ENCODE peak calls at places on chromosomes 3 and 15, in ten cellular contexts. One of them, this sample, is unnamed.

GRCh38 chr3:151301787-151302186 is 14.8 kb downstream of the GPR87 start:
- DNase-seq in epithelial cell of prostate: peak
- DNase-seq in CD8-positive, alpha-beta memory T cell: no peak
- DNase-seq in iPS DF 6.9: no peak
- DNase-seq in suprapubic skin: no peak
- DNase-seq in body of pancreas: no peak
- DNase-seq in lower lobe of right lung: no peak
- DNase-seq in right atrium auricular region: no peak
- DNase-seq in heart right ventricle: no peak
- DNase-seq in GM23248: peak
- DNase-seq in this sample: peak

GRCh38 chr3:42057561-42058211 is 33.5 kb upstream of the TRAK1 start:
- DNase-seq in suprapubic skin: no peak
- DNase-seq in epithelial cell of prostate: no peak
- DNase-seq in right atrium auricular region: no peak
- DNase-seq in CD8-positive, alpha-beta memory T cell: no peak
- DNase-seq in GM23248: no peak
- DNase-seq in heart right ventricle: no peak
- DNase-seq in iPS DF 6.9: no peak
- DNase-seq in body of pancreas: no peak
- DNase-seq in lower lobe of right lung: no peak
- DNase-seq in this sample: no peak

GRCh38 chr3:110900583-110900982 is 171.0 kb upstream of the NECTIN3 start:
- DNase-seq in suprapubic skin: no peak
- DNase-seq in heart right ventricle: no peak
- DNase-seq in GM23248: peak
- DNase-seq in body of pancreas: no peak
- DNase-seq in lower lobe of right lung: no peak
- DNase-seq in right atrium auricular region: no peak
- DNase-seq in epithelial cell of prostate: no peak
- DNase-seq in iPS DF 6.9: no peak
- DNase-seq in CD8-positive, alpha-beta memory T cell: no peak
- DNase-seq in this sample: no peak

GRCh38 chr3:25542571-25543039 is 114.5 kb downstream of the RARB start:
- DNase-seq in right atrium auricular region: no peak
- DNase-seq in GM23248: no peak
- DNase-seq in body of pancreas: no peak
- DNase-seq in CD8-positive, alpha-beta memory T cell: no peak
- DNase-seq in suprapubic skin: no peak
- DNase-seq in lower lobe of right lung: no peak
- DNase-seq in heart right ventricle: no peak
- DNase-seq in epithelial cell of prostate: no peak
- DNase-seq in iPS DF 6.9: no peak
- DNase-seq in this sample: no peak

GRCh38 chr3:2096196-2096595 is 2.5 kb upstream of the CNTN4 start:
- DNase-seq in iPS DF 6.9: no peak
- DNase-seq in epithelial cell of prostate: no peak
- DNase-seq in GM23248: no peak
- DNase-seq in heart right ventricle: no peak
- DNase-seq in CD8-positive, alpha-beta memory T cell: no peak
- DNase-seq in body of pancreas: no peak
- DNase-seq in right atrium auricular region: no peak
- DNase-seq in suprapubic skin: no peak
- DNase-seq in lower lobe of right lung: no peak
- DNase-seq in this sample: no peak

GRCh38 chr3:38153221-38153620 is 12.1 kb upstream of the OXSR1 start:
- DNase-seq in iPS DF 6.9: no peak
- DNase-seq in body of pancreas: no peak
- DNase-seq in epithelial cell of prostate: no peak
- DNase-seq in lower lobe of right lung: no peak
- DNase-seq in CD8-positive, alpha-beta memory T cell: no peak
- DNase-seq in GM23248: no peak
- DNase-seq in right atrium auricular region: no peak
- DNase-seq in suprapubic skin: no peak
- DNase-seq in heart right ventricle: no peak
- DNase-seq in this sample: no peak

GRCh38 chr15:42087926-42088800 is 6.2 kb downstream of the PLA2G4D start:
- DNase-seq in suprapubic skin: no peak
- DNase-seq in right atrium auricular region: no peak
- DNase-seq in GM23248: no peak
- DNase-seq in lower lobe of right lung: no peak
- DNase-seq in iPS DF 6.9: no peak
- DNase-seq in heart right ventricle: no peak
- DNase-seq in epithelial cell of prostate: no peak
- DNase-seq in CD8-positive, alpha-beta memory T cell: no peak
- DNase-seq in body of pancreas: no peak
- DNase-seq in this sample: no peak

GRCh38 chr3:31448035-31448881 is 84.5 kb upstream of the STT3B start:
- DNase-seq in epithelial cell of prostate: no peak
- DNase-seq in CD8-positive, alpha-beta memory T cell: peak
- DNase-seq in iPS DF 6.9: peak
- DNase-seq in right atrium auricular region: no peak
- DNase-seq in heart right ventricle: no peak
- DNase-seq in GM23248: peak
- DNase-seq in lower lobe of right lung: peak
- DNase-seq in body of pancreas: peak
- DNase-seq in suprapubic skin: no peak
- DNase-seq in this sample: peak

GRCh38 chr3:63130625-63131024 is 147.5 kb upstream of the SYNPR start:
- DNase-seq in epithelial cell of prostate: no peak
- DNase-seq in CD8-positive, alpha-beta memory T cell: no peak
- DNase-seq in GM23248: no peak
- DNase-seq in lower lobe of right lung: no peak
- DNase-seq in heart right ventricle: no peak
- DNase-seq in iPS DF 6.9: no peak
- DNase-seq in right atrium auricular region: no peak
- DNase-seq in suprapubic skin: no peak
- DNase-seq in body of pancreas: no peak
- DNase-seq in this sample: no peak

GRCh38 chr3:63128380-63128779 is 149.7 kb upstream of the SYNPR start:
- DNase-seq in body of pancreas: no peak
- DNase-seq in epithelial cell of prostate: no peak
- DNase-seq in iPS DF 6.9: no peak
- DNase-seq in GM23248: no peak
- DNase-seq in heart right ventricle: no peak
- DNase-seq in lower lobe of right lung: no peak
- DNase-seq in suprapubic skin: no peak
- DNase-seq in CD8-positive, alpha-beta memory T cell: no peak
- DNase-seq in right atrium auricular region: no peak
- DNase-seq in this sample: no peak

GRCh38 chr3:63135362-63135761 is 142.7 kb upstream of the SYNPR start:
- DNase-seq in epithelial cell of prostate: no peak
- DNase-seq in body of pancreas: no peak
- DNase-seq in suprapubic skin: no peak
- DNase-seq in GM23248: peak
- DNase-seq in lower lobe of right lung: no peak
- DNase-seq in iPS DF 6.9: peak
- DNase-seq in right atrium auricular region: no peak
- DNase-seq in heart right ventricle: no peak
- DNase-seq in CD8-positive, alpha-beta memory T cell: no peak
- DNase-seq in this sample: no peak

DNA sequence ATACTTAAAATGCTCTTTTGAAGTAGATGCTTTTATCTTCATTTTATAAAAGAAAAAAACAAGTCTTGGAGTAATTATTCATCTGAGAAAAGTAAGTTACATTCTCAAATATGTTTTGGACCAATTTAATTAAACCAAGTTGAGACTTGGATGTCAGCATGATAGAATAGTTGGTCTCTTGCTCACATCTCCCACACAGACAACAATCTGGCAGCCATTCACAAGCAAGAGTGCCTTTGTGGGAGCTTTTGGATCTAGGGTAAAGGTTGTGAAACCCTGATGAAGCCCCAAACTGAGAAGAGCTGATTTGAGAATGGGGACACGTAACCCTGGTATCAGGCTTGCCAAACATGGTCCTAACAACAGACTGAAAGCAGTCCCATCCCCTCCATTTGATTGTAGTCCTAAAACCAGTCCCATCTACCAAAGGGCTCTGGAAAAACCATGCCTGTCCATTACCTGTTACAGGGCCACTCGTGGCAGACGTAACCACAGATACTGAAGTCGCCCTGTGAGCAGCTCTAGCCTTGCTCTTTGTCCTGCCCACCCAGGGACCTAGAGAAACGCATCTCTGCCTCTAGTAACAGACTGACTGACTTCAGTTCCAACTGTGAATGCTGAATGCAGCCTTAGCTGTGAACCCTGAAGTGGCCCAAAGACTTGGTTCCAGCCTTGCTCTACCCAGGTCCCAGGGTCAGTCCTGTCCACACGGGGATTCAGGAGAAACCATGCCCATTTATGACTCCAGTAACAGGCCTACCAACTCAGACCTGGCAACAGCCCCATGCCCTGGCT is 145.5 kb upstream of the SYNPR start:
- DNase-seq in CD8-positive, alpha-beta memory T cell: no peak
- DNase-seq in body of pancreas: no peak
- DNase-seq in GM23248: peak
- DNase-seq in epithelial cell of prostate: no peak
- DNase-seq in heart right ventricle: no peak
- DNase-seq in lower lobe of right lung: no peak
- DNase-seq in suprapubic skin: no peak
- DNase-seq in iPS DF 6.9: no peak
- DNase-seq in right atrium auricular region: no peak
- DNase-seq in this sample: no peak
- H3K27ac ChIP-seq in CD8-positive, alpha-beta memory T cell: no peak
- H3K27ac ChIP-seq in body of pancreas: no peak
- H3K27ac ChIP-seq in GM23248: no peak
- H3K27ac ChIP-seq in epithelial cell of prostate: no peak
- H3K27ac ChIP-seq in heart right ventricle: peak
- H3K27ac ChIP-seq in lower lobe of right lung: no peak
- H3K27ac ChIP-seq in suprapubic skin: no peak
- H3K27ac ChIP-seq in iPS DF 6.9: no peak
- H3K27ac ChIP-seq in right atrium auricular region: no peak
- H3K27ac ChIP-seq in this sample: no peak

GRCh38 chr3:78506581-78507195 is 1261.1 kb downstream of the ROBO1 start:
- DNase-seq in body of pancreas: no peak
- DNase-seq in lower lobe of right lung: no peak
- DNase-seq in epithelial cell of prostate: peak
- DNase-seq in CD8-positive, alpha-beta memory T cell: no peak
- DNase-seq in suprapubic skin: no peak
- DNase-seq in iPS DF 6.9: no peak
- DNase-seq in right atrium auricular region: no peak
- DNase-seq in heart right ventricle: no peak
- DNase-seq in GM23248: no peak
- DNase-seq in this sample: peak

GRCh38 chr3:78511840-78512239 is 1256.0 kb downstream of the ROBO1 start:
- DNase-seq in suprapubic skin: no peak
- DNase-seq in heart right ventricle: no peak
- DNase-seq in GM23248: no peak
- DNase-seq in right atrium auricular region: no peak
- DNase-seq in lower lobe of right lung: no peak
- DNase-seq in CD8-positive, alpha-beta memory T cell: no peak
- DNase-seq in epithelial cell of prostate: no peak
- DNase-seq in iPS DF 6.9: no peak
- DNase-seq in body of pancreas: no peak
- DNase-seq in this sample: no peak

GRCh38 chr3:78507196-78507984 is 1260.4 kb downstream of the ROBO1 start:
- DNase-seq in suprapubic skin: no peak
- DNase-seq in iPS DF 6.9: no peak
- DNase-seq in CD8-positive, alpha-beta memory T cell: no peak
- DNase-seq in GM23248: no peak
- DNase-seq in lower lobe of right lung: no peak
- DNase-seq in body of pancreas: no peak
- DNase-seq in heart right ventricle: no peak
- DNase-seq in epithelial cell of prostate: no peak
- DNase-seq in right atrium auricular region: no peak
- DNase-seq in this sample: peak

DNA sequence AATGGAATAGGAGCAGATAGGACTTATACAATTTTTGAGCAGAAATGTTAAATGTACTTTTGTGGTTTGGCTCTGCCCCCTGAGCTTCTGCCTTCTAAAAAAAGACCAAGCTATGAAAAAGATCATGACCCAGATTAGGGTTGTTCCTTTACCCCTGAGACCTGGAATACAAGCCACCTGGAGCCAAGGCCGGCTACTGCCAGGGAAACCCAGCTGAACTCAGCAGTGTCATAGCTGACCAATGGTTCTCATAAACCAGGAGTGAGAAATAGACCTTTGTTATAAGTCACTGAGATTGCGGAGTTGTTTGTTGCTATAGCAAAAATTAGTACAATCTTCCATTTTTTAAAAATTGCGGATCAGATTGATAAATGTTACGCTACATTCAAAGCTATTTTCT is 1261.8 kb downstream of the ROBO1 start:
- DNase-seq in GM23248: no peak
- DNase-seq in lower lobe of right lung: no peak
- DNase-seq in body of pancreas: no peak
- DNase-seq in epithelial cell of prostate: no peak
- DNase-seq in right atrium auricular region: no peak
- DNase-seq in suprapubic skin: no peak
- DNase-seq in iPS DF 6.9: no peak
- DNase-seq in CD8-positive, alpha-beta memory T cell: no peak
- DNase-seq in heart right ventricle: no peak
- DNase-seq in this sample: no peak
- H3K27ac ChIP-seq in GM23248: no peak
- H3K27ac ChIP-seq in lower lobe of right lung: no peak
- H3K27ac ChIP-seq in body of pancreas: no peak
- H3K27ac ChIP-seq in epithelial cell of prostate: no peak
- H3K27ac ChIP-seq in right atrium auricular region: no peak
- H3K27ac ChIP-seq in suprapubic skin: no peak
- H3K27ac ChIP-seq in iPS DF 6.9: no peak
- H3K27ac ChIP-seq in CD8-positive, alpha-beta memory T cell: no peak
- H3K27ac ChIP-seq in heart right ventricle: no peak
- H3K27ac ChIP-seq in this sample: no peak

GRCh38 chr3:125003369-125003853 is 52.4 kb downstream of the HEG1 start:
- DNase-seq in suprapubic skin: no peak
- DNase-seq in epithelial cell of prostate: no peak
- DNase-seq in heart right ventricle: peak
- DNase-seq in lower lobe of right lung: no peak
- DNase-seq in iPS DF 6.9: no peak
- DNase-seq in right atrium auricular region: peak
- DNase-seq in GM23248: peak
- DNase-seq in CD8-positive, alpha-beta memory T cell: no peak
- DNase-seq in body of pancreas: peak
- DNase-seq in this sample: no peak
- H3K27ac ChIP-seq in suprapubic skin: no peak
- H3K27ac ChIP-seq in epithelial cell of prostate: no peak
- H3K27ac ChIP-seq in heart right ventricle: peak
- H3K27ac ChIP-seq in lower lobe of right lung: no peak
- H3K27ac ChIP-seq in iPS DF 6.9: no peak
- H3K27ac ChIP-seq in right atrium auricular region: peak
- H3K27ac ChIP-seq in GM23248: peak
- H3K27ac ChIP-seq in CD8-positive, alpha-beta memory T cell: no peak
- H3K27ac ChIP-seq in body of pancreas: peak
- H3K27ac ChIP-seq in this sample: no peak

DNA sequence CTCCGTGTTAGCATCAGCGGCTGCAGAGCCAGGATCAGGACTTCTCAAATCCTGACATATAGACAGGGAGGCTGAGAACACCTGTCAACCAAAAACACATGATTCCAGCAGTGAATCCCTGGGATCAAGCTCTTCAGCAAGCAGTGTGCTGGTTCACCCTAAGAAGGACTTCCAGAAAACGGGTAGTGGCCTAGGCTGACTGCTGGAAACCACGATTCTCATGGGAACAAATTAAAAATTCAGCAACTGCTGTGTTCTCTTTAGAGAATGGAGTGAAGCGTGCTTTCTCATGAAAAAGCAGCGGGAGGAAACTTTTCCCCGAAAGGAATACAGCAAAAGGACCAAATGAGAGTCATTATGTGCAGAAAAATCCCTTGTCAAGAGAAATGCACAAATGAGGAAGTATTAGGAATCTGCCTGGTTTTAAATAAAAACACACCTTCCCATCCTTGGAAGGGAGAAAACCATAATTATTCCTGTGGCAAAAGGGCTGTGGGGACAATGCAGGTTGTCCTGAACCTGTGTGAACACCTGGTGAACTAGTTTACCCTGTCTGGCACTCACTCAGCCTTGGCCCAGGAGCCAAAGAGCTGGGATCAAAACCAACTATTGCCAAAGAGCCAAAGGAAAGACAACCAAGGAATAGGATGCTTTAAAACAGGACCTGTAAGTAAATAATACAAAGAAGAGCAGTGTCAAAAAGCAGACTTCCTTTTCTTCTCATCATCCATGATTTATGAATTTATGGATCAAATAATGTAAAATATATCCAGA is 13.4 kb downstream of the IL12A start:
- DNase-seq in body of pancreas: peak
- DNase-seq in iPS DF 6.9: no peak
- DNase-seq in suprapubic skin: no peak
- DNase-seq in lower lobe of right lung: no peak
- DNase-seq in epithelial cell of prostate: no peak
- DNase-seq in GM23248: no peak
- DNase-seq in CD8-positive, alpha-beta memory T cell: no peak
- DNase-seq in right atrium auricular region: no peak
- DNase-seq in heart right ventricle: no peak
- DNase-seq in this sample: no peak
- H3K27ac ChIP-seq in body of pancreas: no peak
- H3K27ac ChIP-seq in iPS DF 6.9: no peak
- H3K27ac ChIP-seq in suprapubic skin: no peak
- H3K27ac ChIP-seq in lower lobe of right lung: no peak
- H3K27ac ChIP-seq in epithelial cell of prostate: no peak
- H3K27ac ChIP-seq in GM23248: no peak
- H3K27ac ChIP-seq in CD8-positive, alpha-beta memory T cell: no peak
- H3K27ac ChIP-seq in right atrium auricular region: no peak
- H3K27ac ChIP-seq in heart right ventricle: no peak
- H3K27ac ChIP-seq in this sample: no peak